ENCODE peak calls at places on chromosomes 13 and 19, in seven cellular contexts. S, U, H, D, A, P and M are unnamed samples.

GRCh38 chr19:49436381-49437017 is 4.8 kb downstream of the SLC17A7 start:
- DNase-seq in P (peak), H (no peak), U (peak), S (no peak), A (no peak), D (no peak), M (no peak)

GRCh38 chr13:107209811-107210210 is 641.9 kb upstream of the ARGLU1 start:
- DNase-seq in P (no peak), U (no peak), H (no peak), S (no peak), A (peak), D (no peak), M (peak)

GRCh38 chr19:14091086-14091884 is 734 bp upstream of the SAMD1 start:
- DNase-seq in S (peak), D (no peak), U (peak), A (peak), H (peak), P (peak), M (peak)

GRCh38 chr19:53849237-53849676 is 18.4 kb upstream of the MYADM start:
- DNase-seq in A (peak), S (no peak), P (no peak), H (no peak), D (no peak), U (peak), M (no peak)

GRCh38 chr13:94784066-94784465 is 71.7 kb upstream of the SOX21 start:
- DNase-seq in D (no peak), H (no peak), A (peak), S (no peak), U (no peak), P (no peak), M (no peak)

GRCh38 chr19:16529466-16530144 is 12.6 kb downstream of the CHERP start:
- DNase-seq in U (no peak), D (no peak), S (no peak), P (no peak), H (no peak), A (no peak), M (no peak)

GRCh38 chr13:36131215-36131930 is at the start of gene DCLK1:
- DNase-seq in A (no peak), P (no peak), S (no peak), D (no peak), H (no peak), U (peak), M (no peak)

GRCh38 chr13:71149498-71150363 is 717.3 kb downstream of the DACH1 start:
- DNase-seq in P (no peak), H (peak), S (no peak), D (no peak), U (no peak), A (no peak), M (peak)

GRCh38 chr13:95360052-95360451 is 58.8 kb upstream of the ABCC4 start:
- DNase-seq in A (no peak), P (no peak), U (no peak), S (no peak), D (no peak), H (no peak), M (no peak)

GRCh38 chr19:45045671-45046353 is 7.0 kb downstream of the CLASRP start:
- DNase-seq in U (no peak), A (no peak), H (no peak), P (no peak), S (no peak), D (peak), M (no peak)

GRCh38 chr13:112966776-112967175 is 2.2 kb upstream of the MCF2L start:
- DNase-seq in U (no peak), P (no peak), A (no peak), D (no peak), S (no peak), H (no peak), M (no peak)

GRCh38 chr19:38274734-38275133 is 10.4 kb downstream of the SPINT2 start:
- DNase-seq in P (no peak), D (peak), A (no peak), U (no peak), H (no peak), S (no peak), M (no peak)

GRCh38 chr13:50107205-50107604 is 92.0 kb downstream of the KCNRG start:
- DNase-seq in U (no peak), S (no peak), D (no peak), P (no peak), A (no peak), H (no peak), M (no peak)

GRCh38 chr19:8004723-8005513 is 523 bp downstream of the ELAVL1 start:
- DNase-seq in A (no peak), D (no peak), U (peak), H (no peak), P (peak), S (no peak), M (no peak)

GRCh38 chr13:45121421-45121820 is 1.1 kb downstream of the GTF2F2 start:
- DNase-seq in P (no peak), D (no peak), A (no peak), S (no peak), H (no peak), U (peak), M (no peak)

GRCh38 chr19:15161028-15161984 is 39.5 kb downstream of the NOTCH3 start:
- DNase-seq in U (peak), P (no peak), A (no peak), S (peak), H (peak), D (no peak), M (peak)

GRCh38 chr19:37953576-37954303 is 46.7 kb downstream of the SIPA1L3 start:
- DNase-seq in D (no peak), U (no peak), P (no peak), H (no peak), S (no peak), A (peak), M (no peak)

GRCh38 chr19:13078897-13079541 is 23.6 kb downstream of the LYL1 start:
- DNase-seq in U (no peak), H (peak), D (peak), S (no peak), A (no peak), P (no peak), M (peak)

GRCh38 chr19:28577199-28577598 is 635.8 kb downstream of the UQCRFS1 start:
- DNase-seq in D (no peak), A (no peak), S (no peak), H (no peak), P (no peak), U (peak), M (no peak)

GRCh38 chr19:39406656-39407393 is at the start of gene ZFP36:
- DNase-seq in U (peak), P (peak), D (peak), S (peak), A (no peak), H (peak), M (peak)

GRCh38 chr19:48715681-48716171 is 3.8 kb downstream of the MAMSTR start:
- DNase-seq in U (peak), A (no peak), P (no peak), D (no peak), S (no peak), H (no peak), M (no peak)

GRCh38 chr13:33764716-33765115 is 53.2 kb upstream of the RFC3 start:
- DNase-seq in P (no peak), H (no peak), S (no peak), U (no peak), A (no peak), D (no peak), M (no peak)

GRCh38 chr19:55231391-55232283 is 3.1 kb upstream of the TMEM86B start:
- DNase-seq in S (no peak), A (no peak), D (no peak), P (no peak), H (no peak), U (no peak), M (no peak)

GRCh38 chr19:13206581-13206980 is 56.4 kb downstream of the IER2 start:
- DNase-seq in S (no peak), A (no peak), U (no peak), P (no peak), H (no peak), D (no peak), M (no peak)

GRCh38 chr19:8696993-8697392 is 1.6 kb downstream of the ACTL9 start:
- DNase-seq in U (no peak), D (no peak), S (no peak), A (no peak), P (no peak), H (no peak), M (no peak)

GRCh38 chr13:30616927-30617314 is 799 bp upstream of the USPL1 start:
- DNase-seq in P (no peak), H (peak), S (peak), D (peak), U (peak), A (peak), M (peak)

GRCh38 chr19:53910170-53910518 is 1.1 kb downstream of the CACNG7 start:
- DNase-seq in P (no peak), A (no peak), U (no peak), S (no peak), H (no peak), D (no peak), M (no peak)

GRCh38 chr13:33910267-33910666 is 92.3 kb downstream of the RFC3 start:
- DNase-seq in H (no peak), A (no peak), S (no peak), U (no peak), D (no peak), P (no peak), M (no peak)

GRCh38 chr19:40542197-40542859 is 34.3 kb upstream of the SHKBP1 start:
- DNase-seq in P (no peak), D (peak), A (no peak), H (peak), S (no peak), U (no peak), M (peak)

GRCh38 chr13:97423300-97424045 is 10.5 kb upstream of the RAP2A start:
- DNase-seq in H (no peak), D (no peak), U (no peak), A (no peak), P (no peak), S (no peak), M (no peak)

GRCh38 chr19:41328157-41328817 is 18.3 kb downstream of the CCDC97 start:
- DNase-seq in U (peak), A (no peak), D (no peak), H (no peak), P (peak), S (no peak), M (no peak)

GRCh38 chr13:22926176-22927007 is 254.4 kb upstream of the SGCG start:
- DNase-seq in P (no peak), H (no peak), D (no peak), U (no peak), S (no peak), A (peak), M (no peak)

GRCh38 chr19:50728084-50728737 is 5.0 kb downstream of the CLEC11A start:
- DNase-seq in D (peak), S (no peak), U (peak), P (peak), H (no peak), A (no peak), M (no peak)

GRCh38 chr19:54147676-54148075 is 10.1 kb downstream of the CNOT3 start:
- DNase-seq in P (no peak), H (no peak), D (no peak), S (no peak), A (no peak), U (no peak), M (no peak)

GRCh38 chr19:44725684-44726083 is 22.8 kb upstream of the BCL3 start:
- DNase-seq in D (no peak), P (no peak), U (no peak), S (peak), H (no peak), A (no peak), M (no peak)

GRCh38 chr13:44171861-44172260 is 201.8 kb upstream of the SERP2 start:
- DNase-seq in A (no peak), S (no peak), D (no peak), U (no peak), P (no peak), H (no peak), M (no peak)

GRCh38 chr13:20160346-20161274 is at the start of gene GJA3:
- DNase-seq in S (peak), U (peak), D (no peak), H (no peak), P (peak), A (peak), M (no peak)